ENCODE peak calls at places on chromosomes 2 and 18, in four cellular contexts. L is heart right ventricle; Q is tibial artery; P is CD4-positive, CD25-positive, alpha-beta regulatory T cell. W is an unnamed sample. For H3K36me3, the result is how much of the 10 kb centered on the place peaks cover.

GRCh38 chr2:26503238-26503880 is 25.4 kb upstream of the OTOF start:
- DNase-seq in L (peak), Q (peak), P (peak), W (no peak)

GRCh38 chr2:20914771-20915170 is 91.9 kb upstream of the LDAH start:
- DNase-seq in L (no peak), Q (no peak), P (no peak), W (no peak)

GRCh38 chr2:46500801-46501200 is 21.4 kb downstream of the TMEM247 start:
- DNase-seq in L (no peak), Q (no peak), P (no peak), W (no peak)

GRCh38 chr2:437772-438393 is 150.0 kb upstream of the ALKAL2 start:
- DNase-seq in L (no peak), Q (no peak), P (peak), W (peak)

GRCh38 chr2:118865106-118865505 is 17.7 kb upstream of the EN1 start:
- DNase-seq in L (peak), Q (no peak), P (no peak), W (no peak)

GRCh38 chr18:23356915-23357421 is 96.1 kb upstream of the RIOK3 start:
- DNase-seq in L (no peak), Q (no peak), P (no peak), W (no peak)

GRCh38 chr18:7459851-7460774 is 107.0 kb upstream of the PTPRM start:
- DNase-seq in L (no peak), Q (no peak), P (no peak), W (no peak)

GRCh38 chr18:35581555-35582309 is at the start of gene GALNT1:
- DNase-seq in L (peak), Q (peak), P (no peak), W (no peak)

GRCh38 chr2:120245520-120245835 is 7.2 kb upstream of the RALB start:
- DNase-seq in L (no peak), Q (no peak), P (no peak), W (no peak)

GRCh38 chr2:226077031-226077430 is 677.5 kb downstream of the NYAP2 start:
- DNase-seq in L (no peak), Q (no peak), P (no peak), W (no peak)

GRCh38 chr2:227472265-227473018 is 486 bp downstream of the AGFG1 start:
- DNase-seq in L (peak), Q (peak), P (peak), W (peak)

GRCh38 chr18:12011199-12011961 is 30.1 kb downstream of the IMPA2 start:
- DNase-seq in L (no peak), Q (no peak), P (no peak), W (no peak)

GRCh38 chr2:11398710-11399109 is 54.3 kb upstream of the ROCK2 start:
- DNase-seq in L (peak), Q (no peak), P (no peak), W (no peak)

GRCh38 chr2:105731511-105731910 is 13.2 kb upstream of the NCK2 start:
- DNase-seq in L (no peak), Q (no peak), P (no peak), W (no peak)

GRCh38 chr18:23330423-23330822 is 122.7 kb upstream of the RIOK3 start:
- DNase-seq in L (no peak), Q (no peak), P (no peak), W (no peak)

GRCh38 chr18:39604836-39605235 is 2039.2 kb upstream of the CELF4 start:
- DNase-seq in L (no peak), Q (no peak), P (no peak), W (no peak)

GRCh38 chr2:183678908-183679307 is 554.7 kb downstream of the NUP35 start:
- DNase-seq in L (no peak), Q (no peak), P (no peak), W (no peak)

GRCh38 chr2:126687086-126687485 is 31.1 kb downstream of the GYPC start:
- DNase-seq in L (no peak), Q (no peak), P (no peak), W (no peak)

GRCh38 chr2:220533485-220533884 is 906.1 kb downstream of the SLC4A3 start:
- DNase-seq in L (no peak), Q (no peak), P (no peak), W (no peak)

GRCh38 chr18:13137041-13137938 is 81.3 kb upstream of the LDLRAD4 start:
- DNase-seq in L (peak), Q (no peak), P (peak), W (no peak)

GRCh38 chr18:34370704-34371405 is 146.1 kb upstream of the NOL4 start:
- DNase-seq in L (no peak), Q (no peak), P (no peak), W (no peak)

GRCh38 chr2:162828545-162828944 is 10.0 kb downstream of the KCNH7 start:
- DNase-seq in L (no peak), Q (no peak), P (no peak), W (no peak)

GRCh38 chr2:158457092-158457825 is 507 bp downstream of the PKP4 start:
- DNase-seq in L (peak), Q (peak), P (peak), W (no peak)

GRCh38 chr2:238428866-238429265 is 2.1 kb downstream of the ASB1 start:
- DNase-seq in L (no peak), Q (no peak), P (no peak), W (no peak)

GRCh38 chr2:32824415-32824814 is 122.3 kb upstream of the LTBP1 start:
- DNase-seq in L (no peak), Q (no peak), P (no peak), W (no peak)

GRCh38 chr2:6580982-6581381 is 284.7 kb downstream of the CMPK2 start:
- DNase-seq in L (no peak), Q (no peak), P (no peak), W (no peak)

GRCh38 chr2:191170301-191170636 is 19.5 kb upstream of the STAT4 start:
- DNase-seq in L (no peak), Q (no peak), P (no peak), W (no peak)

GRCh38 chr2:46170611-46171385 is 126.4 kb upstream of the EPAS1 start:
- DNase-seq in L (no peak), Q (no peak), P (no peak), W (no peak)

GRCh38 chr2:33430856-33431255 is 45.6 kb upstream of the RASGRP3 start:
- DNase-seq in L (no peak), Q (no peak), P (no peak), W (no peak)

GRCh38 chr2:42328148-42328833 is 32.7 kb downstream of the COX7A2L start:
- DNase-seq in L (no peak), Q (no peak), P (no peak), W (no peak)

GRCh38 chr2:28608061-28608828 is 112.4 kb downstream of the PLB1 start:
- DNase-seq in L (peak), Q (no peak), P (no peak), W (no peak)

GRCh38 chr18:37393945-37394609 is 171.5 kb downstream of the CELF4 start:
- DNase-seq in L (peak), Q (peak), P (no peak), W (no peak)

GRCh38 chr2:150663143-150663542 is 175.7 kb upstream of the RND3 start:
- DNase-seq in L (no peak), Q (no peak), P (no peak), W (no peak)

GRCh38 chr2:182713611-182714010 is 2.4 kb upstream of the DNAJC10 start:
- DNase-seq in L (no peak), Q (no peak), P (no peak), W (no peak)

GRCh38 chr2:3480352-3481010 is 38.9 kb downstream of the ADI1 start:
- DNase-seq in L (no peak), Q (no peak), P (no peak), W (no peak)

GRCh38 chr2:231489990-231490389 is 25.7 kb upstream of the NCL start:
- DNase-seq in L (no peak), Q (no peak), P (no peak), W (no peak)

GRCh38 chr2:114022360-114023085 is 132.6 kb downstream of the ACTR3 start:
- DNase-seq in L (no peak), Q (no peak), P (no peak), W (no peak)

GRCh38 chr18:6781846-6782245 is 52.3 kb downstream of the ARHGAP28 start:
- DNase-seq in L (no peak), Q (no peak), P (no peak), W (no peak)

DNA sequence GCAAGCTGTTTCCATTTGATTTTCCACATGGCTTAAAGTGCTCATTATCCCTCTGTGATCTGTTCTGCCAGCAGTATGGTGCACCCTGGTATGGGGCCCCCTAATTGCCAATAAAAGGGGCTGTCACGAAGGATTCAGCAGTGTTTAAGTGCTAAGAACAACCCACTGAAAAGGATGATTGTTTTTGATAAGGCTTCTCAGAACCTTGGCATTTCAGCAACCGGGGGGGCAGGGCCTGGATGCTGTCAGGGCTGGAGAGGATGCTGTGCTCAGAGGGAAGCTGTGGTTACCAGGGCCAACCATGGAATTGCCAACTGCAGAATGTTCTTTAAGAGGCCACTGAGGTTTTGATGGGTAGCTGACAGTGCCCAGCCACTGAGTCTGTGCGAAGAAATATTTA is 117.8 kb downstream of the CTIF start:
- DNase-seq in L (no peak), Q (no peak), P (no peak), W (no peak)
- H3K36me3 ChIP-seq in L (under half), Q (under half), P (under half), W (under half)

GRCh38 chr2:229268626-229269025 is 2.5 kb downstream of the PID1 start:
- DNase-seq in L (no peak), Q (no peak), P (no peak), W (no peak)
- H3K36me3 ChIP-seq in L (under half), Q (under half), P (under half), W (under half)

DNA sequence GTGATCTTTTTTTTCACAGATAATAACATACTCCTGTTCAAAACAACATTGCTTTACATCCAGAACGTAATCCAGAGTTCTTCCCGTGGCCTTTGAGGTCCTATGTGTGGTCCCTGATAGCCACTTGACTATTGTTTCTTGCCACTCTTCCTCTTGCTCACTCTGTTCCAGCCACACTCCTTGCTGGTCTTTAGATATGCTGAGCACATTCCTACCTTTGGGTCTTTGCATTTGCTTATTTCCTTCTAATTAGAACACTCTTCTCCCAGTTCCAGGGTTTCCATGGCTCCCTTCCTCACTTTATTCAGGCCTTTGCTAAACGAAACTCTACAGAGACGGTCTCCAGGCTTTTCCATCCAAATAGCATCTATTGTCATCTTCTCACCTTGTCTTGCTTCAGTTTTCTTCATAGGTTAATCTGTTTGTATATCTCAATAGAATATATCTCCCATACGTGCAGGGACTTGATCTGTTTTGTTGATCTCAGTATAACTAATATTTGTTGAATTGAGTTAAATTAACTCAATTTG is 59.9 kb downstream of the ACSL3 start:
- DNase-seq in L (no peak), Q (no peak), P (no peak), W (no peak)
- H3K36me3 ChIP-seq in L (under half), Q (half or more), P (half or more), W (under half)

GRCh38 chr2:80247339-80247738 is 57.2 kb downstream of the LRRTM1 start:
- DNase-seq in L (no peak), Q (no peak), P (no peak), W (no peak)

GRCh38 chr2:80238692-80239469 is 65.7 kb downstream of the LRRTM1 start:
- DNase-seq in L (peak), Q (no peak), P (no peak), W (no peak)

GRCh38 chr2:80244905-80245584 is 59.5 kb downstream of the LRRTM1 start:
- DNase-seq in L (no peak), Q (no peak), P (no peak), W (no peak)

GRCh38 chr2:80246449-80247025 is 58.0 kb downstream of the LRRTM1 start:
- DNase-seq in L (no peak), Q (no peak), P (no peak), W (no peak)

GRCh38 chr2:80242355-80242910 is 62.1 kb downstream of the LRRTM1 start:
- DNase-seq in L (peak), Q (no peak), P (no peak), W (no peak)
- H3K36me3 ChIP-seq in L (under half), Q (under half), P (under half), W (under half)

GRCh38 chr2:205725059-205725458 is 42.8 kb downstream of the NRP2 start:
- DNase-seq in L (no peak), Q (no peak), P (no peak), W (no peak)
- H3K36me3 ChIP-seq in L (under half), Q (under half), P (under half), W (under half)

GRCh38 chr2:159795781-159796667 is 2.0 kb downstream of the CD302 start:
- DNase-seq in L (no peak), Q (no peak), P (no peak), W (no peak)

GRCh38 chr2:159792036-159792435 is 6.0 kb downstream of the CD302 start:
- DNase-seq in L (no peak), Q (no peak), P (no peak), W (no peak)

GRCh38 chr2:159790323-159790722 is 7.7 kb downstream of the CD302 start:
- DNase-seq in L (no peak), Q (no peak), P (no peak), W (no peak)

GRCh38 chr2:159797468-159798375 is at the start of gene CD302:
- DNase-seq in L (peak), Q (peak), P (peak), W (peak)

DNA sequence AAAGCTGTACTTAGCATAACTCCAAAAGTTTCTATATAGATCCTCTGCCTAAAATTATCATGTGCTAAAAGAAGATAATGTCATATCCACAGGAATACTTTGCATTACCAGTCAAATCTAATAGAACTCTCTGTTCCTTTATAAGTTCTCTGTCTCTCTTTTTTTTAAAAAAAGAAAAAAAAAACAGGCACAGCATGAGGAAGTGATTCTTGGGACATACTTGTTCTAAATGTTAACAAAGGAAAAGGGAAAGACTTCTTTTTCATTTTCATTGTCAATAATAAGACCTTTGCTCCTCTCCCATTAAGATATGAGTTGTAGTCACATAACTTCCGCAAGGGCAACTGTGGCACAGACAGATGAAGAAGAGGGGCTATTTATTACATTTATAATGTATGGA is 4.7 kb downstream of the CD302 start:
- DNase-seq in L (no peak), Q (no peak), P (no peak), W (no peak)
- H3K36me3 ChIP-seq in L (under half), Q (under half), P (under half), W (under half)

GRCh38 chr2:70991742-70992141 is 2.9 kb downstream of the TEX261 start:
- DNase-seq in L (no peak), Q (no peak), P (no peak), W (no peak)
- H3K36me3 ChIP-seq in L (under half), Q (half or more), P (half or more), W (half or more)